ENCODE peak calls at places on chromosomes 2 and 18, in four cellular contexts. C is epithelial cell of esophagus, E is choroid plexus epithelial cell, H is endothelial cell. V is an unnamed sample.
A peak's percentile ranks its signal among the peaks of the same experiment; 100 is the strongest.

GRCh38 chr2:5661362-5661761 is 30.8 kb upstream of the SOX11 start:
- DNase-seq in C (no peak), E (no peak), H (no peak), V (no peak)

GRCh38 chr18:74631242-74632087 is 33.8 kb downstream of the ZNF407 start:
- DNase-seq in C (peak; percentile 32), E (peak; percentile 87), H (no peak), V (peak; percentile 92)

GRCh38 chr18:23133860-23134779 is 1.2 kb upstream of the CABLES1 start:
- DNase-seq in C (peak; percentile 33), E (no peak), H (no peak), V (no peak)

GRCh38 chr2:19321946-19322345 is 36.5 kb downstream of the OSR1 start:
- DNase-seq in C (no peak), E (peak; percentile 28), H (no peak), V (peak; percentile 59)

GRCh38 chr2:177471990-177472389 is 79.4 kb downstream of the AGPS start:
- DNase-seq in C (no peak), E (no peak), H (no peak), V (no peak)

GRCh38 chr2:54871457-54872103 is 148.1 kb downstream of the EML6 start:
- DNase-seq in C (no peak), E (peak; percentile 54), H (no peak), V (peak; percentile 45)

GRCh38 chr18:35071819-35072247 is 30.6 kb downstream of the MAPRE2 start:
- DNase-seq in C (peak; percentile 20), E (peak; percentile 59), H (no peak), V (no peak)

GRCh38 chr2:231185050-231185725 is 13.2 kb upstream of the ARMC9 start:
- DNase-seq in C (no peak), E (no peak), H (no peak), V (no peak)

GRCh38 chr2:204026294-204026693 is 89.7 kb downstream of the ICOS start:
- DNase-seq in C (no peak), E (no peak), H (no peak), V (no peak)

GRCh38 chr18:43271593-43272432 is 5.5 kb downstream of the SYT4 start:
- DNase-seq in C (peak; percentile 63), E (peak; percentile 81), H (peak; percentile 58), V (peak; percentile 61)

GRCh38 chr2:56313541-56313940 is 129.8 kb downstream of the CCDC85A start:
- DNase-seq in C (no peak), E (no peak), H (no peak), V (no peak)

GRCh38 chr2:227404575-227404974 is 16.8 kb upstream of the SCYGR1 start:
- DNase-seq in C (no peak), E (no peak), H (no peak), V (no peak)

GRCh38 chr18:76488190-76488589 is 6.9 kb downstream of the ZNF516 start:
- DNase-seq in C (peak; percentile 28), E (peak; percentile 54), H (no peak), V (peak; percentile 52)

V was measured in IMR-90.